ENCODE peak calls at places on chromosomes 5 and 9, in ten cellular contexts. One of them, this sample, is unnamed.
A peak's percentile ranks its signal among the peaks of the same experiment; 100 is the strongest.

GRCh38 chr9:125613156-125613555 is 93.9 kb downstream of the MAPKAP1 start:
- DNase-seq in right atrium auricular region: no peak
- DNase-seq in astrocyte of the spinal cord: no peak
- DNase-seq in body of pancreas: no peak
- DNase-seq in keratinocyte: no peak
- DNase-seq in fibroblast of lung: no peak
- DNase-seq in tibial artery: no peak
- DNase-seq in HepG2: no peak
- DNase-seq in left lung: no peak
- DNase-seq in activated CD8-positive, alpha-beta T cell treated with anti-CD3 and anti-CD28 coated beads for 36 hours: no peak
- DNase-seq in this sample: no peak

GRCh38 chr5:156497816-156498215 is 170.9 kb downstream of the SGCD start:
- DNase-seq in astrocyte of the spinal cord: peak; percentile 12
- DNase-seq in body of pancreas: no peak
- DNase-seq in fibroblast of lung: no peak
- DNase-seq in HepG2: no peak
- DNase-seq in tibial artery: no peak
- DNase-seq in keratinocyte: no peak
- DNase-seq in activated CD8-positive, alpha-beta T cell treated with anti-CD3 and anti-CD28 coated beads for 36 hours: no peak
- DNase-seq in right atrium auricular region: no peak
- DNase-seq in left lung: no peak
- DNase-seq in this sample: no peak

GRCh38 chr5:1709186-1709803 is 90.3 kb downstream of the MRPL36 start:
- DNase-seq in left lung: no peak
- DNase-seq in activated CD8-positive, alpha-beta T cell treated with anti-CD3 and anti-CD28 coated beads for 36 hours: no peak
- DNase-seq in right atrium auricular region: peak; percentile 11
- DNase-seq in keratinocyte: no peak
- DNase-seq in tibial artery: no peak
- DNase-seq in body of pancreas: no peak
- DNase-seq in fibroblast of lung: no peak
- DNase-seq in astrocyte of the spinal cord: no peak
- DNase-seq in HepG2: no peak
- DNase-seq in this sample: no peak

GRCh38 chr9:136840877-136841645 is 1.2 kb upstream of the AJM1 start:
- DNase-seq in astrocyte of the spinal cord: peak; percentile 62
- DNase-seq in tibial artery: no peak
- DNase-seq in activated CD8-positive, alpha-beta T cell treated with anti-CD3 and anti-CD28 coated beads for 36 hours: peak; percentile 44
- DNase-seq in HepG2: peak; percentile 73
- DNase-seq in right atrium auricular region: no peak
- DNase-seq in fibroblast of lung: peak; percentile 55
- DNase-seq in left lung: no peak
- DNase-seq in body of pancreas: peak; percentile 82
- DNase-seq in keratinocyte: no peak
- DNase-seq in this sample: no peak

GRCh38 chr9:8779478-8779877 is 979.9 kb upstream of the DMAC1 start:
- DNase-seq in activated CD8-positive, alpha-beta T cell treated with anti-CD3 and anti-CD28 coated beads for 36 hours: no peak
- DNase-seq in right atrium auricular region: no peak
- DNase-seq in astrocyte of the spinal cord: no peak
- DNase-seq in body of pancreas: no peak
- DNase-seq in left lung: no peak
- DNase-seq in fibroblast of lung: no peak
- DNase-seq in keratinocyte: no peak
- DNase-seq in tibial artery: no peak
- DNase-seq in HepG2: no peak
- DNase-seq in this sample: no peak

GRCh38 chr9:121771418-121771817 is 120.0 kb downstream of the DAB2IP start:
- DNase-seq in right atrium auricular region: no peak
- DNase-seq in keratinocyte: no peak
- DNase-seq in astrocyte of the spinal cord: no peak
- DNase-seq in activated CD8-positive, alpha-beta T cell treated with anti-CD3 and anti-CD28 coated beads for 36 hours: no peak
- DNase-seq in body of pancreas: no peak
- DNase-seq in tibial artery: no peak
- DNase-seq in fibroblast of lung: no peak
- DNase-seq in left lung: peak; percentile 29
- DNase-seq in HepG2: no peak
- DNase-seq in this sample: no peak

GRCh38 chr5:178581621-178582020 is 8.6 kb downstream of the COL23A1 start:
- DNase-seq in astrocyte of the spinal cord: no peak
- DNase-seq in left lung: no peak
- DNase-seq in right atrium auricular region: no peak
- DNase-seq in activated CD8-positive, alpha-beta T cell treated with anti-CD3 and anti-CD28 coated beads for 36 hours: no peak
- DNase-seq in fibroblast of lung: no peak
- DNase-seq in body of pancreas: no peak
- DNase-seq in keratinocyte: no peak
- DNase-seq in HepG2: no peak
- DNase-seq in tibial artery: no peak
- DNase-seq in this sample: no peak

GRCh38 chr5:14958196-14958595 is 86.6 kb upstream of the ANKH start:
- DNase-seq in left lung: no peak
- DNase-seq in activated CD8-positive, alpha-beta T cell treated with anti-CD3 and anti-CD28 coated beads for 36 hours: no peak
- DNase-seq in astrocyte of the spinal cord: no peak
- DNase-seq in tibial artery: no peak
- DNase-seq in HepG2: no peak
- DNase-seq in body of pancreas: no peak
- DNase-seq in fibroblast of lung: peak; percentile 12
- DNase-seq in right atrium auricular region: no peak
- DNase-seq in keratinocyte: no peak
- DNase-seq in this sample: peak; percentile 35

GRCh38 chr9:95175523-95175922 is 142.0 kb downstream of the FANCC start:
- DNase-seq in activated CD8-positive, alpha-beta T cell treated with anti-CD3 and anti-CD28 coated beads for 36 hours: no peak
- DNase-seq in left lung: no peak
- DNase-seq in HepG2: no peak
- DNase-seq in right atrium auricular region: no peak
- DNase-seq in fibroblast of lung: no peak
- DNase-seq in keratinocyte: no peak
- DNase-seq in body of pancreas: no peak
- DNase-seq in tibial artery: no peak
- DNase-seq in astrocyte of the spinal cord: no peak
- DNase-seq in this sample: no peak

GRCh38 chr9:96270236-96270635 is 31.7 kb downstream of the HSD17B3 start:
- DNase-seq in fibroblast of lung: no peak
- DNase-seq in left lung: no peak
- DNase-seq in astrocyte of the spinal cord: no peak
- DNase-seq in right atrium auricular region: no peak
- DNase-seq in activated CD8-positive, alpha-beta T cell treated with anti-CD3 and anti-CD28 coated beads for 36 hours: no peak
- DNase-seq in tibial artery: no peak
- DNase-seq in keratinocyte: no peak
- DNase-seq in body of pancreas: no peak
- DNase-seq in HepG2: no peak
- DNase-seq in this sample: no peak

GRCh38 chr5:157172408-157172807 is 6.3 kb upstream of the GARIN3 start:
- DNase-seq in left lung: no peak
- DNase-seq in tibial artery: no peak
- DNase-seq in activated CD8-positive, alpha-beta T cell treated with anti-CD3 and anti-CD28 coated beads for 36 hours: peak; percentile 98
- DNase-seq in HepG2: no peak
- DNase-seq in fibroblast of lung: no peak
- DNase-seq in right atrium auricular region: peak; percentile 13
- DNase-seq in body of pancreas: no peak
- DNase-seq in astrocyte of the spinal cord: no peak
- DNase-seq in keratinocyte: no peak
- DNase-seq in this sample: no peak

GRCh38 chr9:22005700-22006605 is 3.2 kb downstream of the CDKN2B start:
- DNase-seq in left lung: no peak
- DNase-seq in keratinocyte: no peak
- DNase-seq in right atrium auricular region: no peak
- DNase-seq in fibroblast of lung: peak; percentile 38
- DNase-seq in tibial artery: no peak
- DNase-seq in body of pancreas: no peak
- DNase-seq in HepG2: no peak
- DNase-seq in astrocyte of the spinal cord: peak; percentile 59
- DNase-seq in activated CD8-positive, alpha-beta T cell treated with anti-CD3 and anti-CD28 coated beads for 36 hours: no peak
- DNase-seq in this sample: no peak

GRCh38 chr5:142779163-142779562 is 9.0 kb downstream of the ARHGAP26 start:
- DNase-seq in astrocyte of the spinal cord: peak; percentile 10
- DNase-seq in HepG2: no peak
- DNase-seq in left lung: no peak
- DNase-seq in tibial artery: no peak
- DNase-seq in body of pancreas: no peak
- DNase-seq in fibroblast of lung: no peak
- DNase-seq in right atrium auricular region: no peak
- DNase-seq in activated CD8-positive, alpha-beta T cell treated with anti-CD3 and anti-CD28 coated beads for 36 hours: no peak
- DNase-seq in keratinocyte: no peak
- DNase-seq in this sample: peak; percentile 24

GRCh38 chr9:113898596-113898995 is 22.5 kb downstream of the ZNF618 start:
- DNase-seq in fibroblast of lung: no peak
- DNase-seq in tibial artery: no peak
- DNase-seq in astrocyte of the spinal cord: no peak
- DNase-seq in HepG2: no peak
- DNase-seq in left lung: no peak
- DNase-seq in right atrium auricular region: peak; percentile 16
- DNase-seq in activated CD8-positive, alpha-beta T cell treated with anti-CD3 and anti-CD28 coated beads for 36 hours: no peak
- DNase-seq in body of pancreas: no peak
- DNase-seq in keratinocyte: no peak
- DNase-seq in this sample: no peak

GRCh38 chr9:123851851-123852250 is 78.1 kb downstream of the DENND1A start:
- DNase-seq in fibroblast of lung: no peak
- DNase-seq in HepG2: no peak
- DNase-seq in body of pancreas: no peak
- DNase-seq in right atrium auricular region: no peak
- DNase-seq in left lung: no peak
- DNase-seq in activated CD8-positive, alpha-beta T cell treated with anti-CD3 and anti-CD28 coated beads for 36 hours: no peak
- DNase-seq in astrocyte of the spinal cord: no peak
- DNase-seq in keratinocyte: no peak
- DNase-seq in tibial artery: no peak
- DNase-seq in this sample: no peak

GRCh38 chr5:135399838-135400542 is 959 bp upstream of the MACROH2A1 start:
- DNase-seq in left lung: no peak
- DNase-seq in right atrium auricular region: no peak
- DNase-seq in keratinocyte: no peak
- DNase-seq in fibroblast of lung: peak; percentile 16
- DNase-seq in astrocyte of the spinal cord: no peak
- DNase-seq in tibial artery: no peak
- DNase-seq in HepG2: no peak
- DNase-seq in body of pancreas: no peak
- DNase-seq in activated CD8-positive, alpha-beta T cell treated with anti-CD3 and anti-CD28 coated beads for 36 hours: no peak
- DNase-seq in this sample: no peak

GRCh38 chr5:135398160-135398854 is 724 bp downstream of the MACROH2A1 start:
- DNase-seq in body of pancreas: peak; percentile 34
- DNase-seq in activated CD8-positive, alpha-beta T cell treated with anti-CD3 and anti-CD28 coated beads for 36 hours: peak; percentile 71
- DNase-seq in keratinocyte: no peak
- DNase-seq in HepG2: peak; percentile 28
- DNase-seq in astrocyte of the spinal cord: peak; percentile 37
- DNase-seq in right atrium auricular region: no peak
- DNase-seq in fibroblast of lung: peak; percentile 26
- DNase-seq in tibial artery: no peak
- DNase-seq in left lung: peak; percentile 67
- DNase-seq in this sample: no peak

GRCh38 chr5:135396459-135397055 is 2.5 kb downstream of the MACROH2A1 start:
- DNase-seq in left lung: no peak
- DNase-seq in activated CD8-positive, alpha-beta T cell treated with anti-CD3 and anti-CD28 coated beads for 36 hours: no peak
- DNase-seq in keratinocyte: no peak
- DNase-seq in right atrium auricular region: no peak
- DNase-seq in astrocyte of the spinal cord: no peak
- DNase-seq in fibroblast of lung: no peak
- DNase-seq in body of pancreas: no peak
- DNase-seq in HepG2: no peak
- DNase-seq in tibial artery: no peak
- DNase-seq in this sample: no peak

GRCh38 chr5:135400866-135401265 is 1.8 kb upstream of the MACROH2A1 start:
- DNase-seq in activated CD8-positive, alpha-beta T cell treated with anti-CD3 and anti-CD28 coated beads for 36 hours: no peak
- DNase-seq in keratinocyte: no peak
- DNase-seq in fibroblast of lung: no peak
- DNase-seq in right atrium auricular region: no peak
- DNase-seq in HepG2: peak; percentile 58
- DNase-seq in left lung: no peak
- DNase-seq in tibial artery: no peak
- DNase-seq in astrocyte of the spinal cord: no peak
- DNase-seq in body of pancreas: no peak
- DNase-seq in this sample: no peak

GRCh38 chr5:135398855-135399837 is at the start of gene MACROH2A1:
- DNase-seq in body of pancreas: peak; percentile 87
- DNase-seq in tibial artery: peak; percentile 88
- DNase-seq in fibroblast of lung: peak; percentile 85
- DNase-seq in activated CD8-positive, alpha-beta T cell treated with anti-CD3 and anti-CD28 coated beads for 36 hours: peak; percentile 87
- DNase-seq in HepG2: peak; percentile 72
- DNase-seq in keratinocyte: no peak
- DNase-seq in left lung: peak; percentile 91
- DNase-seq in right atrium auricular region: peak; percentile 88
- DNase-seq in astrocyte of the spinal cord: peak; percentile 80
- DNase-seq in this sample: peak; percentile 84
- TF ChIP-seq CTCF in body of pancreas: no peak
- TF ChIP-seq CTCF in tibial artery: no peak
- TF ChIP-seq CTCF in fibroblast of lung: no peak
- TF ChIP-seq CTCF in activated CD8-positive, alpha-beta T cell treated with anti-CD3 and anti-CD28 coated beads for 36 hours: no peak
- TF ChIP-seq CTCF in HepG2: no peak
- TF ChIP-seq CTCF in keratinocyte: no peak
- TF ChIP-seq CTCF in left lung: no peak
- TF ChIP-seq CTCF in right atrium auricular region: peak; percentile 20
- TF ChIP-seq CTCF in astrocyte of the spinal cord: no peak
- TF ChIP-seq CTCF in this sample: peak; percentile 7

GRCh38 chr5:148765061-148765460 is 61.4 kb upstream of the ADRB2 start:
- DNase-seq in keratinocyte: no peak
- DNase-seq in fibroblast of lung: no peak
- DNase-seq in body of pancreas: no peak
- DNase-seq in tibial artery: no peak
- DNase-seq in astrocyte of the spinal cord: no peak
- DNase-seq in activated CD8-positive, alpha-beta T cell treated with anti-CD3 and anti-CD28 coated beads for 36 hours: no peak
- DNase-seq in left lung: no peak
- DNase-seq in right atrium auricular region: no peak
- DNase-seq in HepG2: no peak
- DNase-seq in this sample: no peak
- TF ChIP-seq CTCF in keratinocyte: no peak
- TF ChIP-seq CTCF in fibroblast of lung: no peak
- TF ChIP-seq CTCF in body of pancreas: no peak
- TF ChIP-seq CTCF in tibial artery: no peak
- TF ChIP-seq CTCF in astrocyte of the spinal cord: no peak
- TF ChIP-seq CTCF in activated CD8-positive, alpha-beta T cell treated with anti-CD3 and anti-CD28 coated beads for 36 hours: no peak
- TF ChIP-seq CTCF in left lung: no peak
- TF ChIP-seq CTCF in right atrium auricular region: no peak
- TF ChIP-seq CTCF in HepG2: no peak
- TF ChIP-seq CTCF in this sample: no peak

DNA sequence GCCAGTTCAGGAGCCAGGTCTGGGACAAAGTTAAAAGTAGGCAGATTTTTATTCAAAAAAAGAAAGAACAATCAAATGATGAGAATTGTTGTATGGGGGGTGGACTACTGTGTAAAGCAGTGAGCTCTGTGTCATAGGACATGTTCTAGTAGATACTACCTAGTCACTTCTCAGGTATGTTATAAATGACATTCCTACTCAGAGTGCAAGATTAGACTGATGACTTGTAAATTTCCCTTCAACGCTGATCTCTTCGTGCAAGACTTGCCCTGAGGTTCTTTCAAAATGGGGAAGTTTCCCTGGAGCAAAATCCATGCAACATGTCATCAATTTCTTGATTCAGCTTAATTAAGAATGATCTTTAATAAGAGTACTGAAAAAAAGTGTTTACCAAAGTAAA is 175.1 kb downstream of the RORB start:
- DNase-seq in HepG2: no peak
- DNase-seq in keratinocyte: no peak
- DNase-seq in right atrium auricular region: no peak
- DNase-seq in astrocyte of the spinal cord: no peak
- DNase-seq in tibial artery: no peak
- DNase-seq in fibroblast of lung: no peak
- DNase-seq in activated CD8-positive, alpha-beta T cell treated with anti-CD3 and anti-CD28 coated beads for 36 hours: no peak
- DNase-seq in left lung: no peak
- DNase-seq in body of pancreas: no peak
- DNase-seq in this sample: no peak
- TF ChIP-seq CTCF in HepG2: no peak
- TF ChIP-seq CTCF in keratinocyte: no peak
- TF ChIP-seq CTCF in right atrium auricular region: no peak
- TF ChIP-seq CTCF in astrocyte of the spinal cord: no peak
- TF ChIP-seq CTCF in tibial artery: no peak
- TF ChIP-seq CTCF in fibroblast of lung: no peak
- TF ChIP-seq CTCF in activated CD8-positive, alpha-beta T cell treated with anti-CD3 and anti-CD28 coated beads for 36 hours: no peak
- TF ChIP-seq CTCF in left lung: no peak
- TF ChIP-seq CTCF in body of pancreas: no peak
- TF ChIP-seq CTCF in this sample: no peak

GRCh38 chr9:15513335-15513734 is 2.6 kb upstream of the PSIP1 start:
- DNase-seq in tibial artery: no peak
- DNase-seq in left lung: no peak
- DNase-seq in right atrium auricular region: no peak
- DNase-seq in HepG2: peak; percentile 32
- DNase-seq in activated CD8-positive, alpha-beta T cell treated with anti-CD3 and anti-CD28 coated beads for 36 hours: peak; percentile 41
- DNase-seq in keratinocyte: no peak
- DNase-seq in fibroblast of lung: peak; percentile 36
- DNase-seq in astrocyte of the spinal cord: no peak
- DNase-seq in body of pancreas: no peak
- DNase-seq in this sample: no peak
- TF ChIP-seq CTCF in tibial artery: no peak
- TF ChIP-seq CTCF in left lung: no peak
- TF ChIP-seq CTCF in right atrium auricular region: no peak
- TF ChIP-seq CTCF in HepG2: peak; percentile 25
- TF ChIP-seq CTCF in activated CD8-positive, alpha-beta T cell treated with anti-CD3 and anti-CD28 coated beads for 36 hours: no peak
- TF ChIP-seq CTCF in keratinocyte: peak; percentile 6
- TF ChIP-seq CTCF in fibroblast of lung: no peak
- TF ChIP-seq CTCF in astrocyte of the spinal cord: peak; percentile 20
- TF ChIP-seq CTCF in body of pancreas: no peak
- TF ChIP-seq CTCF in this sample: no peak